ENCODE peak calls at places on chromosomes 5 and 9, in nine cellular contexts. W, E, D, Q, F, J, B, Y and S are unnamed samples.

GRCh38 chr5:1735320-1735970 is 64.2 kb downstream of the MRPL36 start:
- DNase-seq in J (no peak), Q (no peak), B (no peak), F (no peak), W (no peak), Y (no peak), D (no peak), E (no peak), S (peak; percentile 9)

GRCh38 chr9:130780865-130781504 is 54.1 kb upstream of the ABL1 start:
- DNase-seq in Y (no peak), D (peak; percentile 95), F (no peak), Q (peak; percentile 86), J (no peak), B (no peak), W (no peak), E (peak; percentile 49), S (no peak)

GRCh38 chr9:22817181-22817580 is 370.6 kb downstream of the DMRTA1 start:
- DNase-seq in J (no peak), B (peak; percentile 75), D (peak; percentile 10), E (peak; percentile 81), W (no peak), F (no peak), Y (no peak), Q (no peak), S (no peak)

GRCh38 chr5:77629553-77630245 is 8.8 kb downstream of the OTP start:
- DNase-seq in J (no peak), Q (no peak), B (no peak), E (no peak), F (no peak), W (no peak), D (no peak), Y (no peak), S (no peak)

GRCh38 chr9:16329699-16330113 is 540.8 kb downstream of the BNC2 start:
- DNase-seq in Q (peak; percentile 37), B (no peak), F (no peak), Y (no peak), J (no peak), W (no peak), E (no peak), D (no peak), S (peak; percentile 34)

GRCh38 chr5:15238006-15238405 is 262.0 kb upstream of the FBXL7 start:
- DNase-seq in F (no peak), D (no peak), Q (no peak), Y (no peak), E (no peak), W (no peak), B (no peak), J (no peak), S (no peak)

GRCh38 chr5:82347213-82347947 is 69.2 kb upstream of the RPS23 start:
- DNase-seq in Y (peak; percentile 82), F (no peak), Q (no peak), B (peak; percentile 17), W (no peak), D (no peak), E (peak; percentile 91), J (no peak), S (no peak)

GRCh38 chr9:127209220-127209619 is 55.4 kb upstream of the GARNL3 start:
- DNase-seq in J (no peak), D (no peak), F (no peak), Y (no peak), Q (no peak), W (no peak), E (peak; percentile 22), B (no peak), S (no peak)

GRCh38 chr9:95316794-95317118 is 753 bp downstream of the FANCC start:
- DNase-seq in B (peak; percentile 74), W (no peak), E (peak; percentile 87), D (no peak), J (peak; percentile 82), Y (peak; percentile 24), F (no peak), Q (peak; percentile 50), S (peak; percentile 88)

GRCh38 chr9:20315672-20316071 is 306.6 kb downstream of the MLLT3 start:
- DNase-seq in E (peak; percentile 77), Y (no peak), F (no peak), B (peak; percentile 14), J (no peak), Q (no peak), W (peak; percentile 11), D (peak; percentile 51), S (no peak)

GRCh38 chr5:39494099-39494498 is 69.3 kb upstream of the DAB2 start:
- DNase-seq in E (peak; percentile 42), J (no peak), W (no peak), Y (no peak), B (no peak), D (no peak), F (no peak), Q (no peak), S (no peak)

GRCh38 chr9:2809692-2810423 is 34.0 kb downstream of the PUM3 start:
- DNase-seq in D (peak; percentile 96), W (no peak), Q (peak; percentile 23), E (peak; percentile 94), J (no peak), B (peak; percentile 94), F (no peak), Y (no peak), S (no peak)

GRCh38 chr5:178576591-178577351 is 13.4 kb downstream of the COL23A1 start:
- DNase-seq in W (no peak), F (no peak), B (no peak), J (no peak), Q (no peak), D (no peak), Y (no peak), E (no peak), S (no peak)

GRCh38 chr5:42583322-42583721 is 160.1 kb downstream of the GHR start:
- DNase-seq in Y (peak; percentile 79), F (no peak), E (peak; percentile 52), B (peak; percentile 62), W (no peak), D (no peak), Q (peak; percentile 72), J (peak; percentile 42), S (peak; percentile 65)

GRCh38 chr5:65127181-65127901 is 354.4 kb downstream of the ADAMTS6 start:
- DNase-seq in B (no peak), J (no peak), Y (no peak), E (peak; percentile 90), Q (no peak), F (no peak), W (no peak), D (no peak), S (no peak)

GRCh38 chr9:72661401-72662135 is 140.2 kb downstream of the TMC1 start:
- DNase-seq in J (no peak), E (peak; percentile 65), F (no peak), Q (no peak), Y (no peak), B (peak; percentile 70), D (peak; percentile 36), W (no peak), S (no peak)